ENCODE peak calls at places on chromosomes 12 and 14, in five cellular contexts. One of them, this sample, is unnamed.

GRCh38 chr14:68513137-68513536 is 279.7 kb downstream of the ZFP36L1 start:
- DNase-seq in NCI-H2029: no peak
- DNase-seq in stromal cell of bone marrow: no peak
- DNase-seq in HFFc6: no peak
- DNase-seq in astrocyte of the spinal cord: no peak
- DNase-seq in this sample: no peak

GRCh38 chr12:52170827-52171226 is 21.0 kb downstream of the KRT80 start:
- DNase-seq in NCI-H2029: no peak
- DNase-seq in stromal cell of bone marrow: no peak
- DNase-seq in HFFc6: no peak
- DNase-seq in astrocyte of the spinal cord: no peak
- DNase-seq in this sample: no peak

GRCh38 chr14:56075301-56075700 is 42.9 kb upstream of the PELI2 start:
- DNase-seq in NCI-H2029: no peak
- DNase-seq in stromal cell of bone marrow: no peak
- DNase-seq in HFFc6: no peak
- DNase-seq in astrocyte of the spinal cord: no peak
- DNase-seq in this sample: no peak

GRCh38 chr12:117552971-117553370 is 191.5 kb upstream of the NOS1 start:
- DNase-seq in NCI-H2029: peak
- DNase-seq in stromal cell of bone marrow: no peak
- DNase-seq in HFFc6: no peak
- DNase-seq in astrocyte of the spinal cord: no peak
- DNase-seq in this sample: no peak

GRCh38 chr14:34181308-34181707 is 230.4 kb upstream of the EGLN3 start:
- DNase-seq in NCI-H2029: peak
- DNase-seq in stromal cell of bone marrow: no peak
- DNase-seq in HFFc6: no peak
- DNase-seq in astrocyte of the spinal cord: no peak
- DNase-seq in this sample: no peak

GRCh38 chr14:90660865-90661570 is 155.2 kb downstream of the TTC7B start:
- DNase-seq in NCI-H2029: peak
- DNase-seq in stromal cell of bone marrow: no peak
- DNase-seq in HFFc6: no peak
- DNase-seq in astrocyte of the spinal cord: no peak
- DNase-seq in this sample: no peak

GRCh38 chr14:75125617-75126016 is 1.2 kb downstream of the NEK9 start:
- DNase-seq in NCI-H2029: no peak
- DNase-seq in stromal cell of bone marrow: peak
- DNase-seq in HFFc6: peak
- DNase-seq in astrocyte of the spinal cord: peak
- DNase-seq in this sample: peak

GRCh38 chr12:87140257-87140656 is 884.1 kb upstream of the MGAT4C start:
- DNase-seq in NCI-H2029: no peak
- DNase-seq in stromal cell of bone marrow: peak
- DNase-seq in HFFc6: no peak
- DNase-seq in astrocyte of the spinal cord: peak
- DNase-seq in this sample: no peak

GRCh38 chr12:48002773-48003218 is 1.5 kb downstream of the COL2A1 start:
- DNase-seq in NCI-H2029: no peak
- DNase-seq in stromal cell of bone marrow: no peak
- DNase-seq in HFFc6: no peak
- DNase-seq in astrocyte of the spinal cord: peak
- DNase-seq in this sample: no peak

This sample was measured in HFF-Myc.